ENCODE peak calls at places on chromosomes 7 and 10, in eight cellular contexts. One of them, this sample, is unnamed.

GRCh38 chr10:60820093-60820769 is 42.0 kb downstream of the CDK1 start:
- DNase-seq in cerebellar cortex: peak; percentile 89
- DNase-seq in germinal center: no peak
- DNase-seq in NCI-H345: no peak
- DNase-seq in NCI-H2029 treated with DMSO at 0.1 percent for 48 hours: no peak
- DNase-seq in HEK293T: no peak
- DNase-seq in posterior cingulate gyrus: no peak
- DNase-seq in Right ventricle myocardium inferior: no peak
- DNase-seq in this sample: no peak

GRCh38 chr7:102873470-102874165 is 39.2 kb upstream of the LRRC17 start:
- DNase-seq in cerebellar cortex: no peak
- DNase-seq in germinal center: no peak
- DNase-seq in NCI-H345: no peak
- DNase-seq in NCI-H2029 treated with DMSO at 0.1 percent for 48 hours: no peak
- DNase-seq in HEK293T: no peak
- DNase-seq in posterior cingulate gyrus: no peak
- DNase-seq in Right ventricle myocardium inferior: no peak
- DNase-seq in this sample: no peak

GRCh38 chr10:31118561-31118960 is 86.9 kb upstream of the ZNF438 start:
- DNase-seq in cerebellar cortex: no peak
- DNase-seq in germinal center: no peak
- DNase-seq in NCI-H345: no peak
- DNase-seq in NCI-H2029 treated with DMSO at 0.1 percent for 48 hours: no peak
- DNase-seq in HEK293T: no peak
- DNase-seq in posterior cingulate gyrus: no peak
- DNase-seq in Right ventricle myocardium inferior: no peak
- DNase-seq in this sample: no peak

GRCh38 chr7:150399861-150400778 is 21.0 kb downstream of the ZNF775 start:
- DNase-seq in cerebellar cortex: no peak
- DNase-seq in germinal center: no peak
- DNase-seq in NCI-H345: no peak
- DNase-seq in NCI-H2029 treated with DMSO at 0.1 percent for 48 hours: no peak
- DNase-seq in HEK293T: no peak
- DNase-seq in posterior cingulate gyrus: no peak
- DNase-seq in Right ventricle myocardium inferior: peak; percentile 17
- DNase-seq in this sample: no peak

GRCh38 chr7:136923111-136923510 is 54.7 kb downstream of the CHRM2 start:
- DNase-seq in cerebellar cortex: no peak
- DNase-seq in germinal center: no peak
- DNase-seq in NCI-H345: no peak
- DNase-seq in NCI-H2029 treated with DMSO at 0.1 percent for 48 hours: no peak
- DNase-seq in HEK293T: no peak
- DNase-seq in posterior cingulate gyrus: no peak
- DNase-seq in Right ventricle myocardium inferior: no peak
- DNase-seq in this sample: no peak

GRCh38 chr10:50390302-50390701 is 139.0 kb upstream of the ASAH2 start:
- DNase-seq in cerebellar cortex: no peak
- DNase-seq in germinal center: no peak
- DNase-seq in NCI-H345: no peak
- DNase-seq in NCI-H2029 treated with DMSO at 0.1 percent for 48 hours: no peak
- DNase-seq in HEK293T: no peak
- DNase-seq in posterior cingulate gyrus: no peak
- DNase-seq in Right ventricle myocardium inferior: no peak
- DNase-seq in this sample: no peak

GRCh38 chr7:143372070-143372469 is 9.1 kb upstream of the ZYX start:
- DNase-seq in cerebellar cortex: no peak
- DNase-seq in germinal center: no peak
- DNase-seq in NCI-H345: no peak
- DNase-seq in NCI-H2029 treated with DMSO at 0.1 percent for 48 hours: no peak
- DNase-seq in HEK293T: no peak
- DNase-seq in posterior cingulate gyrus: peak; percentile 86
- DNase-seq in Right ventricle myocardium inferior: peak; percentile 71
- DNase-seq in this sample: peak; percentile 67

GRCh38 chr7:102283477-102284189 is 3.0 kb upstream of the SH2B2 start:
- DNase-seq in cerebellar cortex: no peak
- DNase-seq in germinal center: no peak
- DNase-seq in NCI-H345: no peak
- DNase-seq in NCI-H2029 treated with DMSO at 0.1 percent for 48 hours: no peak
- DNase-seq in HEK293T: no peak
- DNase-seq in posterior cingulate gyrus: no peak
- DNase-seq in Right ventricle myocardium inferior: no peak
- DNase-seq in this sample: no peak

GRCh38 chr10:45040921-45041320 is 40.2 kb downstream of the ZNF22 start:
- DNase-seq in cerebellar cortex: no peak
- DNase-seq in germinal center: no peak
- DNase-seq in NCI-H345: no peak
- DNase-seq in NCI-H2029 treated with DMSO at 0.1 percent for 48 hours: no peak
- DNase-seq in HEK293T: no peak
- DNase-seq in posterior cingulate gyrus: no peak
- DNase-seq in Right ventricle myocardium inferior: no peak
- DNase-seq in this sample: no peak

GRCh38 chr7:1019789-1020610 is 24.3 kb upstream of the GPR146 start:
- DNase-seq in cerebellar cortex: peak; percentile 48
- DNase-seq in germinal center: no peak
- DNase-seq in NCI-H345: no peak
- DNase-seq in NCI-H2029 treated with DMSO at 0.1 percent for 48 hours: no peak
- DNase-seq in HEK293T: no peak
- DNase-seq in posterior cingulate gyrus: no peak
- DNase-seq in Right ventricle myocardium inferior: peak; percentile 65
- DNase-seq in this sample: no peak

GRCh38 chr10:72013202-72013945 is 49.2 kb downstream of the CHST3 start:
- DNase-seq in cerebellar cortex: peak; percentile 79
- DNase-seq in germinal center: no peak
- DNase-seq in NCI-H345: no peak
- DNase-seq in NCI-H2029 treated with DMSO at 0.1 percent for 48 hours: peak; percentile 4
- DNase-seq in HEK293T: no peak
- DNase-seq in posterior cingulate gyrus: no peak
- DNase-seq in Right ventricle myocardium inferior: peak; percentile 84
- DNase-seq in this sample: peak; percentile 80

GRCh38 chr10:79025113-79025832 is 43.5 kb upstream of the ZMIZ1 start:
- DNase-seq in cerebellar cortex: no peak
- DNase-seq in germinal center: no peak
- DNase-seq in NCI-H345: peak; percentile 33
- DNase-seq in NCI-H2029 treated with DMSO at 0.1 percent for 48 hours: no peak
- DNase-seq in HEK293T: no peak
- DNase-seq in posterior cingulate gyrus: peak; percentile 47
- DNase-seq in Right ventricle myocardium inferior: no peak
- DNase-seq in this sample: peak; percentile 43

GRCh38 chr7:138752568-138753518 is 45.0 kb upstream of the TMEM213 start:
- DNase-seq in cerebellar cortex: no peak
- DNase-seq in germinal center: no peak
- DNase-seq in NCI-H345: peak; percentile 95
- DNase-seq in NCI-H2029 treated with DMSO at 0.1 percent for 48 hours: peak; percentile 94
- DNase-seq in HEK293T: no peak
- DNase-seq in posterior cingulate gyrus: no peak
- DNase-seq in Right ventricle myocardium inferior: no peak
- DNase-seq in this sample: peak; percentile 21

GRCh38 chr10:87619705-87620104 is 40.0 kb upstream of the PAPSS2 start:
- DNase-seq in cerebellar cortex: no peak
- DNase-seq in germinal center: no peak
- DNase-seq in NCI-H345: no peak
- DNase-seq in NCI-H2029 treated with DMSO at 0.1 percent for 48 hours: no peak
- DNase-seq in HEK293T: no peak
- DNase-seq in posterior cingulate gyrus: no peak
- DNase-seq in Right ventricle myocardium inferior: no peak
- DNase-seq in this sample: no peak

This sample was measured in heart left ventricle.